ENCODE peak calls at places on chromosomes 3 and 15, in eight cellular contexts. W is spleen, O is IMR-90, S is endothelial cell of umbilical vein, T is A549, B is sigmoid colon, F is esophagus squamous epithelium, Y is breast epithelium. C is an unnamed sample. For H3K4me1, the result is how much of the 10 kb centered on the place peaks cover.

GRCh38 chr15:57259511-57260143 is 116.7 kb upstream of the CGNL1 start:
- DNase-seq in W (no peak), O (no peak), S (no peak), T (no peak), B (no peak), F (no peak), Y (no peak), C (no peak)

GRCh38 chr15:74293021-74293810 is 57.1 kb downstream of the CCDC33 start:
- DNase-seq in W (no peak), O (no peak), S (no peak), T (no peak), B (no peak), F (no peak), Y (no peak), C (no peak)

GRCh38 chr3:32837789-32838188 is 20.0 kb downstream of the TRIM71 start:
- DNase-seq in W (no peak), O (no peak), S (no peak), T (no peak), B (no peak), F (no peak), Y (no peak), C (no peak)

GRCh38 chr3:146131616-146132410 is 29.2 kb downstream of the PLOD2 start:
- DNase-seq in W (no peak), O (peak), S (no peak), T (peak), B (no peak), F (no peak), Y (no peak), C (no peak)

GRCh38 chr3:144287001-144287400 is 315.4 kb downstream of the DIPK2A start:
- DNase-seq in W (no peak), O (no peak), S (no peak), T (no peak), B (no peak), F (no peak), Y (no peak), C (no peak)

GRCh38 chr3:178703268-178703975 is 167.2 kb downstream of the KCNMB2 start:
- DNase-seq in W (no peak), O (peak), S (no peak), T (no peak), B (no peak), F (no peak), Y (no peak), C (no peak)

GRCh38 chr15:57150066-57150865 is 226.0 kb upstream of the CGNL1 start:
- DNase-seq in W (no peak), O (peak), S (peak), T (no peak), B (no peak), F (no peak), Y (no peak), C (no peak)

GRCh38 chr3:149473314-149473990 is 1.0 kb upstream of the TM4SF4 start:
- DNase-seq in W (no peak), O (peak), S (peak), T (peak), B (no peak), F (peak), Y (peak), C (no peak)

GRCh38 chr3:64732570-64732969 is 44.8 kb upstream of the ADAMTS9 start:
- DNase-seq in W (no peak), O (peak), S (no peak), T (no peak), B (no peak), F (no peak), Y (no peak), C (no peak)

GRCh38 chr3:8632402-8633237 is 12.0 kb downstream of the SSUH2 start:
- DNase-seq in W (no peak), O (no peak), S (no peak), T (no peak), B (no peak), F (no peak), Y (no peak), C (no peak)

GRCh38 chr15:89496155-89497098 is at the start of gene RHCG:
- DNase-seq in W (no peak), O (peak), S (peak), T (peak), B (no peak), F (no peak), Y (no peak), C (peak)

GRCh38 chr15:45167631-45168205 is 20.0 kb downstream of the SHF start:
- DNase-seq in W (peak), O (no peak), S (no peak), T (no peak), B (no peak), F (no peak), Y (no peak), C (no peak)

GRCh38 chr15:55407949-55408766 is at the start of the genes CCPG1 and PIERCE2:
- DNase-seq in W (peak), O (peak), S (peak), T (peak), B (peak), F (peak), Y (peak), C (peak)

GRCh38 chr15:37055481-37055880 is 44.9 kb downstream of the MEIS2 start:
- DNase-seq in W (no peak), O (no peak), S (no peak), T (no peak), B (no peak), F (no peak), Y (no peak), C (no peak)

GRCh38 chr3:140497331-140497730 is 180.5 kb upstream of the TRIM42 start:
- DNase-seq in W (no peak), O (no peak), S (no peak), T (no peak), B (no peak), F (no peak), Y (no peak), C (no peak)

GRCh38 chr3:39260957-39261356 is 18.9 kb downstream of the CX3CR1 start:
- DNase-seq in W (peak), O (peak), S (peak), T (peak), B (peak), F (peak), Y (peak), C (peak)

GRCh38 chr15:82081904-82082810 is 36.3 kb upstream of the MEX3B start:
- DNase-seq in W (no peak), O (peak), S (no peak), T (peak), B (no peak), F (no peak), Y (no peak), C (no peak)

GRCh38 chr3:73558399-73559075 is 66.2 kb downstream of the PDZRN3 start:
- DNase-seq in W (no peak), O (peak), S (no peak), T (no peak), B (no peak), F (no peak), Y (no peak), C (no peak)

GRCh38 chr3:8371085-8371551 is 130.5 kb upstream of the LMCD1 start:
- DNase-seq in W (no peak), O (peak), S (no peak), T (no peak), B (no peak), F (no peak), Y (no peak), C (no peak)

GRCh38 chr3:5115506-5116162 is 6.5 kb upstream of the ARL8B start:
- DNase-seq in W (no peak), O (peak), S (no peak), T (peak), B (peak), F (no peak), Y (no peak), C (no peak)

GRCh38 chr15:31214864-31215489 is 111.7 kb upstream of the KLF13 start:
- DNase-seq in W (peak), O (no peak), S (no peak), T (peak), B (peak), F (no peak), Y (peak), C (peak)

GRCh38 chr15:40900256-40901052 is 6.2 kb downstream of the VPS18 start:
- DNase-seq in W (peak), O (no peak), S (no peak), T (no peak), B (no peak), F (no peak), Y (no peak), C (no peak)

GRCh38 chr3:118628704-118629341 is 405.8 kb downstream of the IGSF11 start:
- DNase-seq in W (no peak), O (peak), S (peak), T (peak), B (peak), F (no peak), Y (peak), C (peak)

GRCh38 chr3:187686874-187687273 is 15.5 kb downstream of the RTP2 start:
- DNase-seq in W (no peak), O (no peak), S (no peak), T (no peak), B (no peak), F (no peak), Y (no peak), C (no peak)

GRCh38 chr15:90571063-90571541 is 41.4 kb downstream of the CRTC3 start:
- DNase-seq in W (peak), O (no peak), S (no peak), T (peak), B (no peak), F (no peak), Y (peak), C (peak)

GRCh38 chr15:92882697-92883642 is 17.2 kb upstream of the CHD2 start:
- DNase-seq in W (peak), O (no peak), S (no peak), T (no peak), B (no peak), F (peak), Y (no peak), C (no peak)

GRCh38 chr3:165895919-165896318 is 58.7 kb upstream of the BCHE start:
- DNase-seq in W (no peak), O (no peak), S (no peak), T (peak), B (no peak), F (no peak), Y (no peak), C (peak)

GRCh38 chr3:102553876-102554275 is 119.1 kb downstream of the ZPLD1 start:
- DNase-seq in W (no peak), O (no peak), S (no peak), T (no peak), B (no peak), F (no peak), Y (no peak), C (no peak)

GRCh38 chr3:78337801-78338211 is 1297.9 kb downstream of the ROBO2 start:
- DNase-seq in W (no peak), O (no peak), S (no peak), T (no peak), B (no peak), F (no peak), Y (no peak), C (no peak)

GRCh38 chr3:59654120-59654952 is 604.5 kb upstream of the CFAP20DC start:
- DNase-seq in W (no peak), O (peak), S (no peak), T (no peak), B (peak), F (no peak), Y (peak), C (peak)

GRCh38 chr3:42097166-42097946 is 6.2 kb downstream of the TRAK1 start:
- DNase-seq in W (no peak), O (peak), S (peak), T (no peak), B (no peak), F (no peak), Y (no peak), C (no peak)

GRCh38 chr3:154795582-154795981 is 284.5 kb upstream of the MME start:
- DNase-seq in W (no peak), O (peak), S (no peak), T (no peak), B (no peak), F (no peak), Y (no peak), C (no peak)

GRCh38 chr3:138946554-138947302 is at the start of the genes FOXL2 and FOXL2NB:
- DNase-seq in W (peak), O (peak), S (no peak), T (peak), B (no peak), F (no peak), Y (no peak), C (peak)

GRCh38 chr3:112958749-112959560 is 15.9 kb downstream of the CD200R1 start:
- DNase-seq in W (no peak), O (no peak), S (no peak), T (no peak), B (no peak), F (no peak), Y (no peak), C (no peak)

GRCh38 chr3:14620512-14620911 is 31.1 kb upstream of the CCDC174 start:
- DNase-seq in W (no peak), O (no peak), S (no peak), T (no peak), B (no peak), F (no peak), Y (no peak), C (no peak)

GRCh38 chr3:105542604-105543003 is 175.9 kb downstream of the ALCAM start:
- DNase-seq in W (no peak), O (no peak), S (no peak), T (no peak), B (no peak), F (no peak), Y (no peak), C (no peak)

GRCh38 chr15:38533416-38533915 is 31.1 kb downstream of the RASGRP1 start:
- DNase-seq in W (no peak), O (no peak), S (no peak), T (no peak), B (no peak), F (no peak), Y (no peak), C (no peak)

GRCh38 chr15:99057697-99058420 is 47.0 kb upstream of the SYNM start:
- DNase-seq in W (peak), O (no peak), S (peak), T (no peak), B (peak), F (no peak), Y (no peak), C (peak)

GRCh38 chr3:133115178-133115577 is 77.0 kb downstream of the TMEM108 start:
- DNase-seq in W (no peak), O (no peak), S (no peak), T (no peak), B (no peak), F (no peak), Y (no peak), C (no peak)
- H3K4me1 ChIP-seq in W (under half), O (under half), S (under half), T (under half), B (under half), F (under half), Y (under half), C (under half)

GRCh38 chr15:76311071-76311956 is at the start of gene ETFA:
- DNase-seq in W (peak), O (peak), S (peak), T (peak), B (peak), F (peak), Y (peak), C (peak)
- TF ChIP-seq POLR2A in W (peak), O (peak), S (peak), T (peak), B (peak), F (peak), Y (peak), C (peak)

GRCh38 chr3:123635717-123636116 is 50.9 kb upstream of the HACD2 start:
- DNase-seq in W (no peak), O (no peak), S (no peak), T (no peak), B (no peak), F (no peak), Y (no peak), C (no peak)
- H3K4me1 ChIP-seq in W (half or more), O (under half), S (under half), T (under half), B (half or more), F (under half), Y (under half), C (half or more)

GRCh38 chr3:100400782-100401673 is at the start of the genes LNP1 and TOMM70:
- DNase-seq in W (peak), O (peak), S (peak), T (peak), B (peak), F (peak), Y (peak), C (peak)
- TF ChIP-seq POLR2A in W (peak), O (peak), S (peak), T (peak), B (peak), F (no peak), Y (no peak), C (no peak)

GRCh38 chr3:195908439-195909293 is at the start of gene TNK2:
- DNase-seq in W (peak), O (no peak), S (no peak), T (no peak), B (peak), F (no peak), Y (no peak), C (no peak)

GRCh38 chr3:195909294-195909644 is 918 bp upstream of the TNK2 start:
- DNase-seq in W (no peak), O (peak), S (peak), T (no peak), B (no peak), F (no peak), Y (no peak), C (no peak)

GRCh38 chr3:195911041-195911945 is 2.9 kb upstream of the TNK2 start:
- DNase-seq in W (peak), O (no peak), S (no peak), T (no peak), B (peak), F (no peak), Y (no peak), C (no peak)

GRCh38 chr3:195910499-195910845 is 2.1 kb upstream of the TNK2 start:
- DNase-seq in W (peak), O (no peak), S (no peak), T (no peak), B (peak), F (no peak), Y (no peak), C (no peak)

GRCh38 chr3:195909645-195910498 is 1.5 kb upstream of the TNK2 start:
- DNase-seq in W (peak), O (peak), S (peak), T (peak), B (peak), F (peak), Y (peak), C (peak)
- H3K4me1 ChIP-seq in W (half or more), O (under half), S (under half), T (under half), B (under half), F (half or more), Y (under half), C (under half)